ENCODE peak calls at places on chromosomes 16 and 17, in five cellular contexts. F, O, L, G and V are unnamed samples.

GRCh38 chr16:79815049-79815448 is 214.5 kb upstream of the MAF start:
- DNase-seq in O (no peak), G (no peak), F (no peak), L (no peak), V (no peak)

GRCh38 chr17:44916781-44917241 is 1.5 kb upstream of the GFAP start:
- DNase-seq in F (no peak), L (no peak), G (no peak), O (peak; percentile 89), V (no peak)

GRCh38 chr16:87416826-87417471 is 24.8 kb downstream of the MAP1LC3B start:
- DNase-seq in L (peak; percentile 75), G (peak; percentile 54), O (peak; percentile 69), F (peak; percentile 60), V (no peak)

GRCh38 chr17:31492880-31493655 is 101.6 kb downstream of the RAB11FIP4 start:
- DNase-seq in L (peak; percentile 90), G (no peak), F (peak; percentile 75), O (no peak), V (no peak)

GRCh38 chr17:37506678-37507077 is 17.0 kb downstream of the DUSP14 start:
- DNase-seq in G (peak; percentile 76), O (no peak), L (peak; percentile 28), F (peak; percentile 54), V (no peak)

GRCh38 chr16:87784812-87785211 is 19.0 kb upstream of the KLHDC4 start:
- DNase-seq in L (no peak), O (no peak), F (no peak), G (no peak), V (no peak)

GRCh38 chr16:25888873-25889272 is 197.1 kb downstream of the HS3ST4 start:
- DNase-seq in F (no peak), O (no peak), G (no peak), L (no peak), V (no peak)

GRCh38 chr16:11627822-11628457 is 40.3 kb upstream of the SNN start:
- DNase-seq in O (peak; percentile 74), L (peak; percentile 18), G (no peak), F (no peak), V (no peak)

GRCh38 chr16:55569025-55569424 is 2.5 kb downstream of the CAPNS2 start:
- DNase-seq in F (no peak), O (peak; percentile 30), G (no peak), L (no peak), V (no peak)

GRCh38 chr16:89354325-89354724 is 136.0 kb downstream of the ANKRD11 start:
- DNase-seq in L (no peak), O (no peak), G (no peak), F (no peak), V (no peak)

GRCh38 chr17:39222151-39222550 is 3.6 kb downstream of the STAC2 start:
- DNase-seq in O (no peak), G (no peak), F (no peak), L (no peak), V (no peak)

GRCh38 chr17:35900693-35901487 is 20.7 kb upstream of the CCL5 start:
- DNase-seq in O (no peak), L (no peak), F (no peak), G (no peak), V (no peak)

GRCh38 chr16:8848939-8849391 is 19.8 kb downstream of the CARHSP1 start:
- DNase-seq in O (peak; percentile 63), G (no peak), F (no peak), L (no peak), V (no peak)

GRCh38 chr16:89613954-89614459 is 565 bp downstream of the DPEP1 start:
- DNase-seq in O (no peak), F (no peak), L (no peak), G (no peak), V (no peak)

GRCh38 chr16:54921229-54921824 is 9.3 kb upstream of the IRX5 start:
- DNase-seq in F (no peak), G (no peak), L (no peak), O (no peak), V (no peak)

GRCh38 chr17:75508848-75509450 is 6.4 kb downstream of the CASKIN2 start:
- DNase-seq in L (no peak), F (no peak), G (no peak), O (no peak), V (no peak)

GRCh38 chr16:16144416-16144815 is 78.9 kb downstream of the ABCC6 start:
- DNase-seq in L (no peak), G (no peak), F (no peak), O (no peak), V (no peak)

GRCh38 chr17:12041316-12041715 is 20.6 kb downstream of the MAP2K4 start:
- DNase-seq in O (no peak), F (peak; percentile 27), L (peak; percentile 8), G (peak; percentile 29), V (no peak)

GRCh38 chr17:68437979-68438877 is 19.1 kb downstream of the WIPI1 start:
- DNase-seq in L (peak; percentile 63), O (no peak), F (peak; percentile 90), G (no peak), V (no peak)

GRCh38 chr17:77693776-77694175 is 264.7 kb upstream of the TNRC6C start:
- DNase-seq in G (no peak), L (no peak), O (no peak), F (no peak), V (no peak)

GRCh38 chr17:82930043-82930923 is 90.5 kb upstream of the ZNF750 start:
- DNase-seq in L (no peak), O (peak; percentile 59), F (no peak), G (no peak), V (no peak)

GRCh38 chr17:36980281-36980761 is 31.6 kb downstream of the AATF start:
- DNase-seq in F (no peak), G (peak; percentile 28), L (no peak), O (no peak), V (no peak)

GRCh38 chr17:73784015-73784603 is 139.9 kb upstream of the SDK2 start:
- DNase-seq in L (no peak), F (no peak), O (no peak), G (no peak), V (no peak)

GRCh38 chr17:44900894-44901293 is 1.6 kb upstream of the EFTUD2 start:
- DNase-seq in L (no peak), G (peak; percentile 58), O (peak; percentile 83), F (no peak), V (no peak)

GRCh38 chr17:74526681-74527080 is 4.6 kb downstream of the CD300LB start:
- DNase-seq in G (no peak), F (no peak), O (no peak), L (no peak), V (no peak)

GRCh38 chr17:28526381-28526780 is 20.2 kb downstream of the FOXN1 start:
- DNase-seq in F (no peak), L (no peak), O (no peak), G (no peak), V (no peak)

GRCh38 chr17:33151565-33151964 is 141.5 kb downstream of the ASIC2 start:
- DNase-seq in O (no peak), F (no peak), L (no peak), G (no peak), V (no peak)

GRCh38 chr17:56320443-56320842 is 167.2 kb downstream of the ANKFN1 start:
- DNase-seq in O (no peak), F (no peak), G (no peak), L (no peak), V (no peak)

GRCh38 chr17:31677036-31677435 is 182.0 kb downstream of the COPRS start:
- DNase-seq in L (no peak), O (no peak), G (no peak), F (no peak), V (no peak)